ENCODE peak calls at places on chromosome 1, in six cellular contexts. E is GM23338; U is CD8-positive, alpha-beta T cell; I is kidney; Q is ovary; K is Panc1. S is an unnamed sample. For H3K4me1, the result is how much of the 10 kb centered on the place peaks cover.

GRCh38 chr1:34828611-34829010 is 30.9 kb downstream of the SMIM12 start:
- DNase-seq in K (no peak), E (no peak), U (no peak), I (no peak), Q (no peak), S (no peak)

GRCh38 chr1:1437904-1438376 is 2.5 kb downstream of the VWA1 start:
- DNase-seq in Q (no peak), K (no peak), U (no peak), I (peak), E (no peak), S (peak)

GRCh38 chr1:104238991-104239390 is 489.3 kb downstream of the AMY1C start:
- DNase-seq in Q (no peak), U (no peak), E (peak), I (no peak), K (no peak), S (no peak)

GRCh38 chr1:246785536-246786111 is 61.4 kb downstream of the SCCPDH start:
- DNase-seq in K (no peak), I (no peak), Q (no peak), U (no peak), E (no peak), S (no peak)

GRCh38 chr1:166895766-166896165 is 19.7 kb upstream of the TADA1 start:
- DNase-seq in E (no peak), K (no peak), I (no peak), U (no peak), Q (no peak), S (no peak)

GRCh38 chr1:160437432-160438319 is 37.3 kb downstream of the VANGL2 start:
- DNase-seq in U (peak), K (no peak), Q (no peak), I (no peak), E (no peak), S (peak)

GRCh38 chr1:198937231-198938031 is 298.6 kb downstream of the PTPRC start:
- DNase-seq in Q (no peak), E (peak), I (no peak), K (peak), U (peak), S (peak)

GRCh38 chr1:100075773-100076172 is 57.0 kb downstream of the SASS6 start:
- DNase-seq in E (no peak), I (no peak), K (no peak), Q (no peak), U (no peak), S (no peak)

GRCh38 chr1:175600721-175601440 is 142.5 kb downstream of the TNR start:
- DNase-seq in I (no peak), E (no peak), K (no peak), U (no peak), Q (no peak), S (no peak)

GRCh38 chr1:151340870-151341754 is 5.9 kb downstream of the RFX5 start:
- DNase-seq in I (no peak), Q (peak), K (peak), U (peak), E (peak), S (peak)

GRCh38 chr1:154994269-154994977 is 1.0 kb downstream of the LENEP start:
- DNase-seq in E (no peak), K (no peak), U (no peak), I (peak), Q (no peak), S (no peak)

GRCh38 chr1:81689531-81689941 is 111.2 kb upstream of the ADGRL2 start:
- DNase-seq in E (peak), U (no peak), I (no peak), Q (no peak), K (no peak), S (no peak)

GRCh38 chr1:34792868-34793727 is at the start of gene GJA4:
- DNase-seq in Q (no peak), E (peak), U (no peak), I (peak), K (no peak), S (no peak)

GRCh38 chr1:9731051-9731537 is 79.6 kb downstream of the PIK3CD start:
- DNase-seq in U (no peak), I (peak), K (no peak), Q (no peak), E (no peak), S (no peak)

GRCh38 chr1:180907313-180908055 is 5.2 kb upstream of the KIAA1614 start:
- DNase-seq in U (peak), E (no peak), Q (no peak), I (no peak), K (no peak), S (no peak)

GRCh38 chr1:151934048-151934493 is 24.8 kb upstream of the THEM4 start:
- DNase-seq in K (no peak), I (no peak), E (peak), Q (peak), U (peak), S (peak)

GRCh38 chr1:178544531-178544930 is 31.6 kb downstream of the TEX35 start:
- DNase-seq in Q (no peak), K (no peak), U (no peak), E (no peak), I (no peak), S (no peak)

GRCh38 chr1:8687539-8687938 is 129.9 kb downstream of the RERE start:
- DNase-seq in K (no peak), U (no peak), I (no peak), E (no peak), Q (no peak), S (no peak)

GRCh38 chr1:87392241-87393192 is 63.8 kb downstream of the LMO4 start:
- DNase-seq in I (no peak), U (no peak), E (no peak), K (no peak), Q (no peak), S (peak)

GRCh38 chr1:200036616-200037270 is 9.2 kb downstream of the NR5A2 start:
- DNase-seq in E (peak), I (no peak), Q (no peak), U (no peak), K (no peak), S (peak)

GRCh38 chr1:153386500-153386901 is 4.4 kb downstream of the S100A8 start:
- DNase-seq in I (no peak), K (no peak), E (no peak), Q (no peak), U (peak), S (no peak)

DNA sequence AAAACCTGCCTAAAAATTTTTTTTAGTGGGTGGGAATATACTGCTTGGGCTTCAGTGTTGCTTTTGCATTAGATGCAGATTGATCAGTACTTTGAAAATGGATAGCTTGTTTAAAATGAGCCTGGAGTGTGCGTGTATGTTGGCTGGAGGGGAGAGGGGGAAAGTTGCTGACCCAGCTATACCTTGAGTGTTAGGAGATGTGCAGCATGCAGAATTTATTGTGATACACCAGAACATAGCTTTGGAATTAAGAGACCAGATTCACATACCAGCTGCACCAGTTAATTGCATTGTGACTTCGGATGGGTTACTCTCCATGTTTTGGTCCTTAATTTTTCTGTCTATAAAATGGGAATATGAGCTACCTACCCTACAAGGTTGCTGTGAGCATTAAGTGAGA is 60.4 kb downstream of the PRDM2 start:
- DNase-seq in U (no peak), I (no peak), K (no peak), Q (no peak), E (no peak), S (no peak)
- H3K4me1 ChIP-seq in U (half or more), I (under half), K (under half), Q (under half), E (half or more), S (under half)

DNA sequence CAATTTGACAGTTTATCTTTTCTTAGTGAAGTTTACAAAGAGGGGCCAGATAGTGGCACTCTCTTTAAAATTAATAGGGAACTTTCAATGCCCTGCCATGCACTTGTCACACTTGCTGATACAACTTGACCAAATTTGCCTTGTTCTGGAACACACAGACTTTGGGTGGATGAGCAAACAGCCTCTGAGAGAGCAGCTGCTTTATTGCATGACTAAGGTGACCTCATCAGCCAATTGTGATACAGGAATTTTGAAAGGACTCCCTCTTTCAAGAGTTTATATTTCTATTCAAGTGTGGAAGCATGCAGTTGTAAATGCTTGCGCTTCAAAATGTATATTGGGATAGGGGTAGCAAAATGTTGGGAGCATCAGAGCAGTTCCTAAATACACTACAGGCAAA is 2.1 kb upstream of the RGS1 start:
- DNase-seq in Q (no peak), K (no peak), U (no peak), I (no peak), E (peak), S (no peak)
- H3K27ac ChIP-seq in Q (no peak), K (no peak), U (no peak), I (no peak), E (no peak), S (no peak)

GRCh38 chr1:162662013-162662412 is 29.7 kb downstream of the DDR2 start:
- DNase-seq in Q (no peak), E (no peak), K (no peak), U (no peak), I (no peak), S (no peak)
- H3K4me1 ChIP-seq in Q (under half), E (under half), K (under half), U (under half), I (under half), S (under half)

GRCh38 chr1:17046043-17046657 is 7.7 kb downstream of the SDHB start:
- DNase-seq in K (no peak), U (no peak), E (peak), I (no peak), Q (no peak), S (peak)
- H3K27ac ChIP-seq in K (no peak), U (no peak), E (peak), I (no peak), Q (no peak), S (no peak)

GRCh38 chr1:205595861-205596260 is 36.0 kb downstream of the ELK4 start:
- DNase-seq in I (no peak), K (no peak), E (no peak), Q (no peak), U (no peak), S (no peak)
- H3K4me1 ChIP-seq in I (under half), K (under half), E (under half), Q (under half), U (under half), S (under half)

GRCh38 chr1:94875794-94876193 is 51.1 kb downstream of the CNN3 start:
- DNase-seq in E (no peak), Q (no peak), U (no peak), K (no peak), I (no peak), S (no peak)
- H3K27ac ChIP-seq in E (no peak), Q (no peak), U (no peak), K (no peak), I (no peak), S (no peak)

S was measured in small intestine.